ENCODE peak calls at places on chromosomes 13 and 19, in eight cellular contexts. K, N, S, A, O, B, W and F are unnamed samples.

GRCh38 chr19:21202865-21203494 is 61.1 kb downstream of the ZNF431 start:
- DNase-seq in A (no peak), S (no peak), K (peak; percentile 92), N (no peak), O (no peak), W (peak; percentile 38), B (peak; percentile 41), F (no peak)

GRCh38 chr19:41457241-41457640 is 14.3 kb downstream of the ERICH4 start:
- DNase-seq in W (no peak), N (no peak), O (no peak), S (no peak), B (peak; percentile 20), K (no peak), A (no peak), F (no peak)

GRCh38 chr13:100977841-100978240 is 303.2 kb upstream of the TMTC4 start:
- DNase-seq in N (no peak), B (no peak), S (no peak), W (no peak), A (no peak), O (no peak), K (no peak), F (no peak)

GRCh38 chr19:48400018-48400742 is 6.7 kb downstream of the GRIN2D start:
- DNase-seq in N (peak; percentile 67), S (peak; percentile 81), A (peak; percentile 67), W (peak; percentile 51), O (peak; percentile 76), K (peak; percentile 99), B (peak; percentile 31), F (peak; percentile 81)

GRCh38 chr13:99800004-99800403 is 171.6 kb downstream of the ZIC5 start:
- DNase-seq in K (peak; percentile 29), B (no peak), S (no peak), A (no peak), W (no peak), O (no peak), N (no peak), F (no peak)

GRCh38 chr19:33683881-33684549 is 62.3 kb downstream of the CHST8 start:
- DNase-seq in S (peak; percentile 39), K (peak; percentile 91), W (peak; percentile 55), O (no peak), B (no peak), N (peak; percentile 38), A (no peak), F (peak; percentile 65)

GRCh38 chr19:33125929-33126388 is 6.0 kb upstream of the WDR88 start:
- DNase-seq in A (peak; percentile 45), W (peak; percentile 33), B (peak; percentile 61), S (no peak), K (peak; percentile 82), O (peak; percentile 61), N (peak; percentile 67), F (no peak)

GRCh38 chr19:41935781-41936415 is 7.6 kb upstream of the ERFL start:
- DNase-seq in S (no peak), N (no peak), O (no peak), W (no peak), B (no peak), A (no peak), K (no peak), F (no peak)

GRCh38 chr13:43881580-43881979 is 1.9 kb downstream of the LACC1 start:
- DNase-seq in A (no peak), K (no peak), O (no peak), B (no peak), W (no peak), S (no peak), N (no peak), F (no peak)

GRCh38 chr19:33482486-33482885 is 39.1 kb downstream of the PEPD start:
- DNase-seq in S (no peak), K (no peak), N (no peak), A (no peak), W (no peak), O (no peak), B (no peak), F (no peak)

GRCh38 chr19:2624537-2625091 is 77.9 kb downstream of the GNG7 start:
- DNase-seq in N (no peak), B (no peak), O (peak; percentile 87), W (no peak), K (peak; percentile 67), S (no peak), A (no peak), F (peak; percentile 88)

GRCh38 chr13:28657784-28658538 is 969 bp upstream of the POMP start:
- DNase-seq in S (no peak), N (no peak), B (no peak), O (no peak), W (peak; percentile 6), K (no peak), A (no peak), F (no peak)

DNA sequence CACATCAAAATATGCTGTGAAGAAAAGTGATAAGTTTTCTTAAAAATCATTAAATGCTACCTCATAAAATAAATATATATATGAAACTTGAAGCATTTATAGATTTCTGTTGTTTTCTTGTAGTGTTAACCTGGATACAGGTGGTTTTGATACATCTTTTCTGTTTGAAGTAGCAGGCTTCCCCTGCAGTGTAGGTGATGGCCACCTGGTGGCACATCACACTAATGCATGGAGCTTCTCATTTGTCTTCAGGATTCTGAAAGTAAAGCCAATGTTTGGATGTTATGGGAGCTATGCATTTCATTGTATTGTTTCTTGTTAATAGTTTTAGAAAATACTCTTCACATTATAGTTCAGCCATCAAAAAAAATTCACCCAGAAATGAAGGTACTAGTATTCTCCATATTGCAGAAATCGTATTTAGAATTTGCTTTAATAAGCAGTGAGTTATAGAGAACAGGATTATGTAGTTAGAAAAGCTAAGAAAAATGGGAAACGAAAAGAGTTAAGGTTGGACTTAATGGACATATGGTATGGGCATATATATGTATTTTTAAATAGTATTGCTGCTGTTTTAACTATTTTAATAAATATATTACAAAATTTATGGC is 18.7 kb downstream of the GPR180 start:
- DNase-seq in W (peak; percentile 28), N (no peak), S (no peak), O (no peak), A (no peak), K (peak; percentile 73), B (peak; percentile 7), F (no peak)
- H3K36me3 ChIP-seq in W (peaks cover 30% of the 10 kb centered on the region), N (no peaks in the 10 kb centered on the region), S (peaks cover 3% of the 10 kb centered on the region), O (peaks cover 24% of the 10 kb centered on the region), A (no peaks in the 10 kb centered on the region), K (peaks cover 9% of the 10 kb centered on the region), B (peaks cover 4% of the 10 kb centered on the region), F (peaks cover 22% of the 10 kb centered on the region)

GRCh38 chr19:18645035-18645511 is 8.2 kb downstream of the KLHL26 start:
- DNase-seq in K (no peak), S (peak; percentile 84), N (peak; percentile 75), B (no peak), O (no peak), W (no peak), A (no peak), F (no peak)
- H3K4me3 ChIP-seq in K (no peak overlapping the region), S (no peak overlapping the region), N (no peak overlapping the region), B (no peak overlapping the region), O (no peak overlapping the region), W (no peak overlapping the region), A (no peak overlapping the region), F (peak overlapping the region; percentile 31)

DNA sequence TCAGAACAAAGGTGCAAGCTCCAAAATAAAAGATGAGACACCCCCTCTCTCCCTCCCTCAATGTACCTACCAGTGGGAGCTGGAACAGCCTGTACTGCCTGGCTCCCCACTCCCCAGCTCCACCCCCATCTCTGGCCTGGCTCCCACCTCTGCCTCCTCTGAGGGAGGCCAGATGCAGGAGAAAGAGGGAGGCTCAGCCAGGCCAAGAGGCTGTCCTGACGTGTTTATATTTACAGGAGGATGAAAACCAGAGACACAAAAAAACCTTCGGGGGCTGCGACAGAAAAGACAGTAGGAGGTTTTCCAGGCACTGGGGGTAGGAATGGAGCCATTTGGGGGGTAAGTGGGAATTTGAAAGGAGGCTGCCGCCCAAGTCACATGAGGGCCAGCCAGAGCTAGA is 19.7 kb downstream of the ARHGEF18 start:
- DNase-seq in A (peak; percentile 27), W (no peak), O (peak; percentile 7), N (no peak), B (no peak), S (no peak), K (no peak), F (no peak)
- H3K27ac ChIP-seq in A (peak overlapping the region; percentile 22), W (no peak overlapping the region), O (no peak overlapping the region), N (no peak overlapping the region), B (no peak overlapping the region), S (no peak overlapping the region), K (no peak overlapping the region), F (no peak overlapping the region)

GRCh38 chr19:16203256-16204004 is 5.7 kb downstream of the AP1M1 start:
- DNase-seq in O (no peak), N (no peak), S (no peak), K (no peak), A (no peak), B (no peak), W (no peak), F (no peak)
- H3K36me3 ChIP-seq in O (peaks cover 63% of the 10 kb centered on the region), N (no peaks in the 10 kb centered on the region), S (no peaks in the 10 kb centered on the region), K (no peaks in the 10 kb centered on the region), A (no peaks in the 10 kb centered on the region), B (peaks cover 40% of the 10 kb centered on the region), W (peaks cover 20% of the 10 kb centered on the region), F (peaks cover 68% of the 10 kb centered on the region)

DNA sequence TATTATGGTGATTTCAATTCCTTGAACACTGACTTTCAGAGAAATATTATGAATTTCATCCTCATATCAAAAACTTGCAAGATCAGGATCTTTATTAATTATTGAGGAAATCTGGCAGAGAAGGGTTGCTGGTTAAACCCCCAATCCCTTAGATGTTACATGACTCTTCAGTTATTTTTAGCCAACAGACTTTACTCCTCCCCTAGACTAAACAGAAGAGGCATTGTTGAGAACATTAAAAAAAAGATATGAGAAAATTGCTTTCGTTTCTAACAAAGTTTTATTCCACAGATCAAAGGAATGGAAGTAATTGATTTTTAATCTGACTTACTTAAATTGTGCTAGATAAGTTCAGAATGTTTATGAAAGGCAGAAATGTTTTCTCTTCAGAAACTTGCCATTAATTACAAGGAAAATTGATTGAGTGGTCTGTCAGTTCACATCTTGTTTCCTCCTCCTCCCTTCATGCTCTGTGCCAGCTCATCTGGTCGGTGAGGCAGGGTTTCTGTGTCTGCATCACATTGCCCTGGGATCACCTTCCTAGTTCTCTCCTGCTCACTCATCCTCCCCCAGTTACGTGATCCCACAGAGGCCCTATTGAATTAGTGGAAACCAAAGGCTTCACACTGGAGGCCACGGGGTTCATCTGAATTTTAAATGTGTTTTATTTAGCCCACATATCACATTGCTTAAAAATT is 378.6 kb downstream of the LMO7 start:
- DNase-seq in K (no peak), N (no peak), W (peak; percentile 94), A (no peak), O (no peak), B (no peak), S (no peak), F (no peak)
- H3K4me3 ChIP-seq in K (no peak overlapping the region), N (no peak overlapping the region), W (no peak overlapping the region), A (no peak overlapping the region), O (no peak overlapping the region), B (no peak overlapping the region), S (no peak overlapping the region), F (no peak overlapping the region)